ENCODE peak calls at places on chromosome 4, in seven cellular contexts. P is transverse colon, X is K562, S is H1, J is uterus, H is ovary, O is stomach. L is an unnamed sample.
A peak's percentile ranks its signal among the peaks of the same experiment; 100 is the strongest.

GRCh38 chr4:142353149-142353738 is 492.9 kb downstream of the INPP4B start:
- DNase-seq in X (peak; percentile 5), J (no peak), O (no peak), S (no peak), P (no peak), H (no peak), L (no peak)

GRCh38 chr4:56937262-56937661 is 29.6 kb downstream of the REST start:
- DNase-seq in X (no peak), H (no peak), P (no peak), O (no peak), S (no peak), J (no peak), L (no peak)

GRCh38 chr4:7429601-7430078 is 5.1 kb downstream of the PSAPL1 start:
- DNase-seq in X (no peak), J (no peak), S (peak; percentile 46), P (no peak), H (peak; percentile 27), O (peak; percentile 17), L (no peak)

GRCh38 chr4:76074995-76075600 is 589 bp downstream of the ART3 start:
- DNase-seq in H (no peak), P (no peak), J (no peak), S (no peak), O (no peak), X (no peak), L (no peak)

GRCh38 chr4:89765966-89766365 is 71.0 kb downstream of the SNCA start:
- DNase-seq in O (no peak), X (no peak), P (no peak), S (no peak), H (no peak), J (no peak), L (peak; percentile 78)

GRCh38 chr4:110480031-110480549 is 4.1 kb downstream of the ENPEP start:
- DNase-seq in S (no peak), O (no peak), P (no peak), H (no peak), J (peak; percentile 62), X (no peak), L (no peak)

GRCh38 chr4:168759321-168759720 is 250.7 kb downstream of the CBR4 start:
- DNase-seq in H (no peak), P (no peak), O (no peak), S (no peak), X (no peak), J (no peak), L (no peak)

GRCh38 chr4:3290889-3291321 is 1.9 kb upstream of the RGS12 start:
- DNase-seq in X (no peak), S (no peak), J (no peak), P (no peak), H (peak; percentile 35), O (peak; percentile 17), L (no peak)

GRCh38 chr4:56681158-56681848 is at the start of gene HOPX:
- DNase-seq in P (peak; percentile 21), O (peak; percentile 90), S (no peak), X (no peak), J (no peak), H (peak; percentile 39), L (peak; percentile 18)

GRCh38 chr4:117773067-117773946 is 261.0 kb upstream of the NDST3 start:
- DNase-seq in J (no peak), X (no peak), P (peak; percentile 16), S (no peak), H (no peak), O (peak; percentile 42), L (no peak)

GRCh38 chr4:43855283-43855682 is 593.3 kb downstream of the KCTD8 start:
- DNase-seq in H (no peak), S (no peak), J (no peak), X (no peak), P (no peak), O (no peak), L (no peak)

GRCh38 chr4:86939123-86939522 is 4.3 kb downstream of the AFF1 start:
- DNase-seq in J (no peak), O (no peak), P (no peak), S (no peak), H (no peak), X (no peak), L (no peak)

GRCh38 chr4:103091601-103092223 is 7.9 kb downstream of the BDH2 start:
- DNase-seq in H (no peak), S (no peak), P (peak; percentile 15), J (peak; percentile 22), O (no peak), X (peak; percentile 26), L (peak; percentile 50)

GRCh38 chr4:73090738-73091137 is 21.2 kb upstream of the COX18 start:
- DNase-seq in P (no peak), H (no peak), S (no peak), J (no peak), O (no peak), X (no peak), L (no peak)

GRCh38 chr4:4347585-4347984 is 39.3 kb upstream of the NSG1 start:
- DNase-seq in X (no peak), O (no peak), P (no peak), H (no peak), J (no peak), S (no peak), L (no peak)

GRCh38 chr4:98778206-98778605 is 119.8 kb upstream of the TSPAN5 start:
- DNase-seq in J (no peak), H (no peak), P (no peak), X (no peak), O (no peak), S (no peak), L (no peak)

GRCh38 chr4:3343358-3343757 is 50.5 kb downstream of the RGS12 start:
- DNase-seq in H (no peak), O (no peak), X (no peak), S (no peak), J (no peak), P (no peak), L (no peak)

GRCh38 chr4:22607382-22607781 is 85.4 kb upstream of the GBA3 start:
- DNase-seq in P (peak; percentile 56), X (no peak), H (peak; percentile 38), J (peak; percentile 15), S (no peak), O (peak; percentile 61), L (peak; percentile 53)

GRCh38 chr4:76558391-76559235 is 123.6 kb downstream of the SHROOM3 start:
- DNase-seq in X (no peak), J (no peak), H (no peak), P (no peak), S (no peak), O (no peak), L (no peak)

GRCh38 chr4:47372561-47372960 is 90.9 kb downstream of the COMMD8 start:
- DNase-seq in X (no peak), O (no peak), P (no peak), J (no peak), H (no peak), S (no peak), L (no peak)

GRCh38 chr4:11074581-11075241 is 354.0 kb downstream of the HS3ST1 start:
- DNase-seq in J (no peak), O (peak; percentile 32), H (no peak), P (no peak), X (no peak), S (no peak), L (no peak)
- H3K27me3 ChIP-seq in J (no peaks in the 10 kb centered on the region), O (no peaks in the 10 kb centered on the region), H (no peaks in the 10 kb centered on the region), P (no peaks in the 10 kb centered on the region), X (no peaks in the 10 kb centered on the region), S (no peaks in the 10 kb centered on the region), L (no peaks in the 10 kb centered on the region)

DNA sequence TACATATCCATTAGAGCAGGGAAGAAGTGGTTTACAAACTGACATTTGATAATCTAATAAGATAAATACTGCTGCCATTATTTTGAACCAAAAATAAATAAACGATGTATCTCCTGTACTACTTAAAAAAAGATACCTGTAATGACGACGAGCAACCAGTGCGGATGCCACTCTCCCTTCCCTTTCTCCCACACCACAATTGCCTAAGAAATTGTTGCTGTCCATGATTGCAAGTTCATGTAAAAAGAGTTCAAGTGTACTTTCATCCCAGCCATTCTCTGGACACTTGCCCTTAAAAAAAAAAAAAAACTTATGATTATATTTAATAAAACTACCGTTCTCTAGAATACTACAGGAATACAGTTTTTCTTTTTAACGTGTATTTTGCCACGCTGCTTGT is 1.4 kb downstream of the SEPSECS start:
- DNase-seq in S (no peak), J (no peak), X (no peak), O (no peak), P (no peak), H (no peak), L (no peak)
- H3K4me3 ChIP-seq in S (no peak overlapping the region), J (no peak overlapping the region), X (no peak overlapping the region), O (no peak overlapping the region), P (no peak overlapping the region), H (no peak overlapping the region), L (no peak overlapping the region)

DNA sequence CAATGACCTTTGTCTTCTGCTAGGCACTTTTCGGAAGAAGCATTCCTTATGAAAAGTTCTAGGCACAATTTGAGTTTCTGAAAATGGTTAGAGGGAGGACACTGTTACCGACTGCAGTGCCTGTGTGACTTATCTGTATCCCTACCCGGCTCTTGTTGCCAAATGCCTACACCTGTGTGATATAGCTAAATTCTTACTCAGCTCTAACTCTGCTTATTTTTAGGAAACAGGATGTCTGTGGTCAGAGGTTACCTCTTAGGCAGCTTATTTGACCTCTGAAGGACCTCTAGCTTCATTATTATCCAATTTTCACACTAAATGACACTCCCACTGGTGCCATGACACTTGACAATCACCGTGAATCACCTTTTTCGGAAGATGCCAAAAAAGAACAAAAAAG is 561.1 kb upstream of the SMIM31 start:
- DNase-seq in J (no peak), O (no peak), X (no peak), H (no peak), P (no peak), S (no peak), L (no peak)
- TF ChIP-seq POLR2A in J (no peak), O (no peak), X (no peak), H (no peak), P (no peak), S (no peak), L (no peak)

GRCh38 chr4:8850830-8851188 is 20.8 kb downstream of the HMX1 start:
- DNase-seq in X (no peak), J (no peak), P (no peak), S (peak; percentile 39), H (no peak), O (no peak), L (no peak)
- H3K27me3 ChIP-seq in X (peaks cover 3% of the 10 kb centered on the region), J (no peaks in the 10 kb centered on the region), P (peaks cover 57% of the 10 kb centered on the region), S (peaks cover 29% of the 10 kb centered on the region), H (no peaks in the 10 kb centered on the region), O (peaks cover 7% of the 10 kb centered on the region), L (peaks cover 44% of the 10 kb centered on the region)

DNA sequence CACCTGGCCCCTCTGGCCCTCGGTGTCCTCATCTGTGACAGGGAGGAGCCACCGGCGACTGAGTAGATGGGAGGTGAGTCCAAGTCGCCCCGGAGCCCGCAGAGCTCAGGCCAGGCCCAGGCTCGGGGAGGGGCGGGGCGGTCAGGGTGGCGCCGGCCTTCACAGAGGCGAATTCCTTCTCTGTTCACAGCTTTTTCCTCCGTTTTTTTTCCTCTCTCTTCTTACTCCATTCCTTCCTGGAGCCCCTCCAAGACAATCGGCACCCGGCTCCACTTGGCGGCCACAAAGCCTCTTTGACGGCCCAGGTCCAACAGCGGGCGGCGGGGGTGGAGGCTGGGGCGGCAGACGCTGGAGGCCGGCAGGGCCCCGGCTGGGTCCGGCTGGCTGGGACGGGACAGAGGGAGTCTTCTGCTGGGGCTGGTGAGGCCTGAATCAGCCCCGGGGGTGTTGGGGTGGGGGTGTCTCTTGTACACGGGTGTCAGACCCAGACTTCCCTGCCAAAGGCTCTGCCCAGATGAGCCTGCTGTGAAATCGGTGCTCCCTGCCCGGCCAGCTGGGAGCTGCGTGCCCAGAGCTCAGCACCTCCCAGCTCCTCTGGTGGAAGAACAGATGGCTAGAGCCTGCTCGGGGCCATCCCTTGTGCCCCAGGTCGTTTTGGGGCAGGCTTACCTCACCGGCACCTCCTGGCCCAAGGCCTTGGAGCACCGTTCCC is 22.6 kb downstream of the FGFRL1 start:
- DNase-seq in P (no peak), H (peak; percentile 81), X (no peak), S (no peak), J (no peak), O (peak; percentile 67), L (no peak)
- H3K4me3 ChIP-seq in P (no peak overlapping the region), H (peak overlapping the region; percentile 16), X (no peak overlapping the region), S (no peak overlapping the region), J (no peak overlapping the region), O (peak overlapping the region; percentile 16), L (no peak overlapping the region)

L was measured in adrenal gland.